ENCODE peak calls at places on chromosomes 4 and X, in seven cellular contexts. D is amniotic epithelial cell, X is RWPE1, O is memory B cell, V is uterus, J is left cardiac atrium, L is mesothelial cell of epicardium. I is an unnamed sample.

GRCh38 chrX:129599996-129600395 is 54.8 kb downstream of the APLN start:
- DNase-seq in D (no peak), X (no peak), O (no peak), V (no peak), J (no peak), L (no peak), I (no peak)

GRCh38 chrX:107753186-107753585 is 22.4 kb downstream of the TSC22D3 start:
- DNase-seq in D (peak; percentile 58), X (no peak), O (no peak), V (no peak), J (no peak), L (no peak), I (no peak)

GRCh38 chr4:176611351-176611750 is 181.4 kb downstream of the VEGFC start:
- DNase-seq in D (peak; percentile 73), X (no peak), O (no peak), V (no peak), J (no peak), L (no peak), I (no peak)

GRCh38 chrX:14936561-14936960 is 63.3 kb downstream of the MOSPD2 start:
- DNase-seq in D (peak; percentile 77), X (peak; percentile 38), O (no peak), V (peak; percentile 35), J (no peak), L (no peak), I (no peak)

GRCh38 chrX:13716455-13716854 is 18.0 kb downstream of the TRAPPC2 start:
- DNase-seq in D (no peak), X (no peak), O (no peak), V (no peak), J (no peak), L (no peak), I (no peak)

GRCh38 chr4:87024181-87024580 is 89.4 kb downstream of the AFF1 start:
- DNase-seq in D (peak; percentile 33), X (no peak), O (no peak), V (no peak), J (no peak), L (no peak), I (no peak)

GRCh38 chrX:40207626-40208025 is 109.9 kb upstream of the BCOR start:
- DNase-seq in D (no peak), X (no peak), O (no peak), V (no peak), J (no peak), L (no peak), I (no peak)

GRCh38 chrX:133350751-133351150 is 64.5 kb downstream of the GPC4 start:
- DNase-seq in D (peak; percentile 65), X (no peak), O (no peak), V (peak; percentile 57), J (peak; percentile 53), L (peak; percentile 55), I (no peak)

GRCh38 chrX:50704987-50705386 is 109.0 kb downstream of the SHROOM4 start:
- DNase-seq in D (no peak), X (no peak), O (no peak), V (no peak), J (no peak), L (no peak), I (no peak)

GRCh38 chr4:8294036-8294435 is 24.5 kb downstream of the HTRA3 start:
- DNase-seq in D (no peak), X (no peak), O (no peak), V (no peak), J (no peak), L (no peak), I (no peak)

GRCh38 chrX:70133303-70134115 is at the start of gene IGBP1:
- DNase-seq in D (peak; percentile 88), X (peak; percentile 73), O (peak; percentile 65), V (peak; percentile 75), J (peak; percentile 80), L (peak; percentile 73), I (peak; percentile 87)